ENCODE peak calls at places on chromosomes 12 and 14, in five cellular contexts. B, Q, E, T and R are unnamed samples.

GRCh38 chr12:120093592-120094355 is 22.8 kb downstream of the RAB35 start:
- DNase-seq in T (no peak), B (no peak), Q (no peak), E (no peak), R (no peak)

GRCh38 chr12:106687652-106688051 is 86.8 kb upstream of the RIC8B start:
- DNase-seq in E (no peak), B (no peak), Q (no peak), T (no peak), R (no peak)

GRCh38 chr12:56670836-56671235 is 17.2 kb downstream of the PTGES3 start:
- DNase-seq in E (no peak), Q (no peak), B (no peak), T (no peak), R (no peak)

GRCh38 chr14:48325486-48325885 is 650.1 kb upstream of the MDGA2 start:
- DNase-seq in T (no peak), E (no peak), Q (no peak), B (no peak), R (no peak)

GRCh38 chr14:37401093-37401492 is 194.0 kb downstream of the FOXA1 start:
- DNase-seq in Q (no peak), T (no peak), E (no peak), B (no peak), R (no peak)

GRCh38 chr12:119679081-119679480 is 11.1 kb downstream of the PRKAB1 start:
- DNase-seq in B (no peak), T (no peak), E (no peak), Q (no peak), R (no peak)

GRCh38 chr12:95277139-95277538 is 59.5 kb downstream of the VEZT start:
- DNase-seq in B (no peak), T (no peak), Q (no peak), E (no peak), R (no peak)

GRCh38 chr14:95489163-95489887 is 27.1 kb downstream of the SYNE3 start:
- DNase-seq in T (no peak), E (no peak), B (no peak), Q (no peak), R (no peak)

GRCh38 chr12:122864894-122865253 is 29.6 kb downstream of the HIP1R start:
- DNase-seq in B (no peak), E (no peak), T (no peak), Q (no peak), R (no peak)
- H3K4me1 ChIP-seq in B (no peaks in the 10 kb centered on the region), E (peaks cover 87% of the 10 kb centered on the region), T (peaks cover 2% of the 10 kb centered on the region), Q (peaks cover 12% of the 10 kb centered on the region), R (peaks cover 7% of the 10 kb centered on the region)

DNA sequence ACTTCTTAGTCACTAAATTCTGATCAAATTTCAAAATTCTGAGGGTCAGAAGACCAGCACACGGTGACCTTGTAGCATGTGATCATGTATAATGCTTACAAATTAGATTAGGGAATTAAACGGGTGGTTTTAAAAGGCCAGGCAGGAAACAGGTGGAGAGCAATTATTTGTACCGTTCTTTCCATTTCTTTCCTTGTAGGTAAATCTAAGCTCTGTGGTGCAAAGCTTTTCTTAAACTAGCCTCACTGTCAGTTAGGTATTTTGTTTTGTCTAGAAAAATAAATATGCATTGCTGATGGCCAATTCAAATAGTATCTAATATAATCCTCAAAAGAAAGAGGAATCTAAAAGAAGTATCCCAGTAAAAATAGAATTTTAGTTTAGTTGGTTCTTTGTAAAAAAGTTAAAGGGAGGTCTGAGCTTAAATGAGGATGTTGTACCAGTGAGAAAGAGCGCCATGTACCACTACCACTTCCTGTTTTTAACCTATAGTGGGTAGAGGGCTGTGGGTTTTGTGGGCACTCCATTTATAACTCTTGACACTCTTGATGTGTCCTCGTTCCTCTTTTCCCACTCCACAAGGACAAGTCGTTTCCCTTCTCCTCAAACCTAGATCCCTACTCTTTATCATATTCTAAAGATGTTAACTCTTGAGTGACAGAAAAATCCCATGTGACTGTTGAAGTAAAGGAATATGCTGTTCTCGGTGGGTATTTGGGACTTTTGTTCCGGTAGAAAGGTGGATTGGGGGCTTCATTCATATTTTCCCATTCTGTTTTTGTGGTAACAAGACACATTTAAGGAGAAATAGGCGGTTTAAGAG is 50.9 kb downstream of the SLC38A1 start:
- DNase-seq in E (no peak), Q (no peak), T (no peak), B (no peak), R (no peak)
- H3K4me1 ChIP-seq in E (no peaks in the 10 kb centered on the region), Q (no peaks in the 10 kb centered on the region), T (peaks cover 6% of the 10 kb centered on the region), B (no peaks in the 10 kb centered on the region), R (no peaks in the 10 kb centered on the region)

GRCh38 chr12:82596484-82596883 is 90.2 kb upstream of the TMTC2 start:
- DNase-seq in B (no peak), E (no peak), Q (no peak), T (no peak), R (no peak)

GRCh38 chr12:82595946-82596345 is 90.8 kb upstream of the TMTC2 start:
- DNase-seq in T (no peak), E (no peak), Q (no peak), B (no peak), R (no peak)

GRCh38 chr12:82593901-82594396 is 92.8 kb upstream of the TMTC2 start:
- DNase-seq in T (no peak), B (no peak), E (no peak), Q (no peak), R (no peak)

DNA sequence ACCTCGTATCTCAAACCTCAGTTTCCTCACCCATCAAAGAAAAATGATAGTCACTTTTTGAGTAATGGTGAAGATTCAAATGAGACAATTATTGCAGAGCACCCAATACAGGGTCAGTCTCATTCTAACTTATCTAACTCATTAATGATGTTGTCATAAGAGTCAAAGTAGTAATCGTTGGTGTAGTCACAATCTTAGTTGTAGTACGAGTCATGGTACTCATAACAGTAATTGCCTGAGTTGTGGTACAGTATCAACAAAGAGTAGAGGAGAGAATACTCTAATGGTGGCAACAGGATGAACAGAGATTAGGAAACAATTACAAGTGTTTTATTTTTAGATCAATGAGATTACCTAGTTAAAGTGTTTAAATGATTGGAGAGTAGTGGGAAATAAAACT is 93.6 kb upstream of the TMTC2 start:
- DNase-seq in Q (no peak), E (no peak), T (no peak), B (no peak), R (no peak)
- H3K4me1 ChIP-seq in Q (no peaks in the 10 kb centered on the region), E (no peaks in the 10 kb centered on the region), T (no peaks in the 10 kb centered on the region), B (no peaks in the 10 kb centered on the region), R (no peaks in the 10 kb centered on the region)

DNA sequence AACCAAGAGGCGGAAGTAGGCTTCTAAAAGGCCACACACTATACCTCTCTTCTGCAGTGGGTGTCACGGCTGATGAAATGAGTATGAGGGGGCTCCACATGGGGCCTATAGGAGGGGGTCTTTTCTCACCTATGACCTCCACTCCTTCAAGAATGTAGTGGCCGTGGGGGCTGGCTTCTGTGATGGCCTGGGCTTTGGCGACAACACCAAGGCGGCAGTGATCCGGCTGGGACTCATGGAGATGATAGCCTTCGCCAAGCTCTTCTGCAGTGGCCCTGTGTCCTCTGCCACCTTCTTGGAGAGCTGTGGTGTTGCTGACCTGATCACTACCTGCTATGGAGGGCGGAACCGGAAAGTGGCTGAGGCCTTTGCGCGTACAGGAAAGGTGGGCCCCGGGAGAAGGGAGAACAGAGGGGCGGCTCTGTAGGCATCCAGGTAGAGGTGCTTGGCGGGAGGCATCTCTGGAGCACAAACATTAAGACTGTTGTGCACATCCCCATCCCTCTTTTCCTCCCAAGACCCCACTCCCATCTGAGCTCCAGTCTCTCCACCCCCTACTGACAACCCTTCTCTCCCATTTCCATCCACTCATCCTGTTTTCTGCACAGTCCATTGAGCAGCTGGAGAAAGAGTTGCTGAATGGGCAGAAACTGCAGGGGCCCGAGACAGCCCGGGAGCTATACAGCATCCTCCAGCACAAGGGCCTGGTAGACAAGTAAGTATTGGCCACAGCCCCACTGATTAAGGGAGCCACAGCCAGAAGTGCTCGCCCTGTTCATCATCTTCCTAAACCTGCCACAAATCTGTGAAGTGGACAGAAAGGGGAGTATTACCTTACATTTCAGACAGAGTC is 3.8 kb downstream of the GPD1 start:
- DNase-seq in T (no peak), B (peak; percentile 52), Q (no peak), E (no peak), R (no peak)
- H3K4me1 ChIP-seq in T (peaks cover 4% of the 10 kb centered on the region), B (no peaks in the 10 kb centered on the region), Q (peaks cover 39% of the 10 kb centered on the region), E (peaks cover 67% of the 10 kb centered on the region), R (peaks cover 13% of the 10 kb centered on the region)

GRCh38 chr14:21041676-21042433 is at the start of gene RNASE7:
- DNase-seq in T (no peak), Q (no peak), E (peak; percentile 67), B (no peak), R (no peak)

GRCh38 chr14:21044106-21044618 is 2.0 kb downstream of the RNASE7 start:
- DNase-seq in E (peak; percentile 38), Q (no peak), T (no peak), B (no peak), R (no peak)

GRCh38 chr14:21040370-21040925 is 1.7 kb upstream of the RNASE7 start:
- DNase-seq in T (no peak), Q (no peak), B (no peak), E (no peak), R (no peak)

GRCh38 chr14:21043387-21044105 is 1.4 kb downstream of the RNASE7 start:
- DNase-seq in Q (no peak), B (no peak), E (no peak), T (no peak), R (no peak)

DNA sequence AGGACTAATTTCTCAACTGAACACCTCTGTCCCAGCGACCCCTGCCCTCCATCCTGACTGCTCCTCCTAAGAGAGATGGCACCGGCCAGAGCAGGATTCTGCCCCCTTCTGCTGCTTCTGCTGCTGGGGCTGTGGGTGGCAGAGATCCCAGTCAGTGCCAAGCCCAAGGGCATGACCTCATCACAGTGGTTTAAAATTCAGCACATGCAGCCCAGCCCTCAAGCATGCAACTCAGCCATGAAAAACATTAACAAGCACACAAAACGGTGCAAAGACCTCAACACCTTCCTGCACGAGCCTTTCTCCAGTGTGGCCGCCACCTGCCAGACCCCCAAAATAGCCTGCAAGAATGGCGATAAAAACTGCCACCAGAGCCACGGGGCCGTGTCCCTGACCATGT is 756 bp downstream of the RNASE7 start:
- DNase-seq in Q (no peak), E (peak; percentile 60), B (no peak), T (no peak), R (no peak)
- H3K4me1 ChIP-seq in Q (peaks cover 19% of the 10 kb centered on the region), E (peaks cover 93% of the 10 kb centered on the region), B (no peaks in the 10 kb centered on the region), T (peaks cover 24% of the 10 kb centered on the region), R (peaks cover 5% of the 10 kb centered on the region)

DNA sequence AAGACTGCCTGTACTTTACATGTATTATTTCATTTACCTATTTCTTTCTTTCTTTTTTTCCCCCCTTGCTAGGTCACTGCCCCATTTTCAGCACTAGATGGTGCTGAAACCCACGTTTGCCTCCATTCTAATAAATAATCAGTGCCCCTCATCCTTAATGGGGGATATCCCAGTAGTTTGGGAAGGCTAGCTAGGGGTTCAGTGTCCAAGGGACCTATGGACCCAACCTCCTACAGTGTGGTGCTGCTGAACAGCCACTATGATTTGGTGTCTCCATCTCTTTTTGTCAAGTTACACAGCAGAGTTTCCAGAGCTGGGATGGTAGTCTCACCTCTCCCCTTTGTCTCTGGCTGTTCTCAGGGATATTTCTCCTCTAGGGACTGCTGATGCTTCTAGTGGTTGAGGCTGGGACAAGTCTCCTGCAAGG is 6.5 kb upstream of the HCFC2 start:
- DNase-seq in E (no peak), T (no peak), Q (no peak), B (no peak), R (no peak)
- H3K4me1 ChIP-seq in E (peaks cover 23% of the 10 kb centered on the region), T (no peaks in the 10 kb centered on the region), Q (no peaks in the 10 kb centered on the region), B (no peaks in the 10 kb centered on the region), R (no peaks in the 10 kb centered on the region)

DNA sequence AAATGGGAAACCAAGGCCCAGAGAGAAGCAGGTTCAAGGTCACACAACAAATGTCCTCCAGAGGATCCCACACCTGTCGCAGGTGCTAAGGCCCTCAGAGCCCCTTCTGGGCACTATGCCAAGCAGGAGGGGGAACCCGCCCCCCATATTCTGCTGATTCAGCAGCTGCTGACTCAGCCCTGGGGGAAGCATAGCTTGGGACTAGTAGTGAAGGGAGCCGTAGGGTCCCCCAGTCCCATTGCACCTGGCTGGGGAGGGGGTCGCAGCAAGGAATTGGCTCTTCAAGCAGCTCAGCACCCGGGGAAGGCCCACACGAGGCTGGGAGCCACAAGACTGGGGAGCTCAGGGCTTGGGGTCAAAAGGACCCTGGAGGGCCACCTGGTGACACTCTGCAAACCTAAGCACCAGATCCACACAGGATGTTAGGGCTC is 1.0 kb downstream of the RASAL1 start:
- DNase-seq in Q (no peak), E (no peak), T (no peak), B (no peak), R (no peak)
- H3K4me1 ChIP-seq in Q (no peaks in the 10 kb centered on the region), E (no peaks in the 10 kb centered on the region), T (no peaks in the 10 kb centered on the region), B (no peaks in the 10 kb centered on the region), R (no peaks in the 10 kb centered on the region)